ENCODE peak calls at places on chromosomes 5 and 9, in five cellular contexts. X, N, V, F and G are unnamed samples.

GRCh38 chr5:9125852-9126251 is 420.0 kb downstream of the SEMA5A start:
- DNase-seq in X (no peak), N (peak), V (peak), F (no peak), G (no peak)

GRCh38 chr5:125298258-125298657 is 551.8 kb upstream of the ZNF608 start:
- DNase-seq in X (no peak), N (no peak), V (no peak), F (no peak), G (no peak)

GRCh38 chr5:34474573-34475021 is 181.5 kb upstream of the RAI14 start:
- DNase-seq in X (peak), N (peak), V (no peak), F (no peak), G (no peak)

GRCh38 chr9:36504154-36504550 is 68.5 kb upstream of the MELK start:
- DNase-seq in X (no peak), N (no peak), V (no peak), F (no peak), G (no peak)

GRCh38 chr9:37555786-37556185 is 20.4 kb downstream of the FBXO10 start:
- DNase-seq in X (peak), N (no peak), V (no peak), F (no peak), G (no peak)

GRCh38 chr9:98236881-98237487 is 18.5 kb downstream of the TBC1D2 start:
- DNase-seq in X (no peak), N (no peak), V (no peak), F (no peak), G (no peak)

GRCh38 chr5:83095163-83095972 is 18.0 kb downstream of the XRCC4 start:
- DNase-seq in X (no peak), N (no peak), V (no peak), F (no peak), G (no peak)

GRCh38 chr9:72383978-72384709 is 19.1 kb upstream of the ZFAND5 start:
- DNase-seq in X (peak), N (no peak), V (no peak), F (no peak), G (no peak)

GRCh38 chr5:135230326-135230925 is 168.6 kb downstream of the MACROH2A1 start:
- DNase-seq in X (peak), N (no peak), V (no peak), F (peak), G (peak)

GRCh38 chr5:9337908-9338307 is 208.0 kb downstream of the SEMA5A start:
- DNase-seq in X (peak), N (no peak), V (no peak), F (no peak), G (no peak)

GRCh38 chr5:74107899-74108298 is 481.9 kb downstream of the ARHGEF28 start:
- DNase-seq in X (no peak), N (no peak), V (no peak), F (no peak), G (no peak)

GRCh38 chr9:86487222-86487841 is 133.1 kb upstream of the TUT7 start:
- DNase-seq in X (peak), N (peak), V (no peak), F (no peak), G (no peak)

GRCh38 chr9:15142903-15143534 is 164.0 kb downstream of the TTC39B start:
- DNase-seq in X (peak), N (peak), V (peak), F (no peak), G (no peak)

GRCh38 chr5:136586196-136586595 is 220.9 kb upstream of the TRPC7 start:
- DNase-seq in X (no peak), N (no peak), V (no peak), F (no peak), G (no peak)

GRCh38 chr5:43017438-43017820 is 22.7 kb downstream of the ANXA2R start:
- DNase-seq in X (peak), N (no peak), V (no peak), F (peak), G (no peak)

GRCh38 chr5:74199005-74199404 is 441.5 kb downstream of the ENC1 start:
- DNase-seq in X (peak), N (no peak), V (no peak), F (no peak), G (no peak)

GRCh38 chr5:141849371-141850182 is 28.6 kb downstream of the PCDH1 start:
- DNase-seq in X (peak), N (peak), V (peak), F (peak), G (no peak)

GRCh38 chr9:117411547-117411946 is 3.3 kb downstream of the ASTN2 start:
- DNase-seq in X (peak), N (peak), V (peak), F (no peak), G (no peak)

GRCh38 chr5:103424453-103425205 is 138.0 kb downstream of the NUDT12 start:
- DNase-seq in X (peak), N (no peak), V (no peak), F (no peak), G (no peak)

GRCh38 chr5:127564002-127564769 is 46.7 kb downstream of the PRRC1 start:
- DNase-seq in X (peak), N (peak), V (no peak), F (no peak), G (peak)

GRCh38 chr9:93253633-93254032 is 69.7 kb downstream of the WNK2 start:
- DNase-seq in X (no peak), N (no peak), V (no peak), F (no peak), G (no peak)

GRCh38 chr5:88671808-88672499 is 211.0 kb downstream of the MEF2C start:
- DNase-seq in X (no peak), N (no peak), V (no peak), F (no peak), G (no peak)

GRCh38 chr9:131762356-131762932 is 22.6 kb upstream of the RAPGEF1 start:
- DNase-seq in X (peak), N (peak), V (peak), F (peak), G (no peak)

GRCh38 chr9:89874351-89875321 is 269.8 kb downstream of the GADD45G start:
- DNase-seq in X (no peak), N (no peak), V (no peak), F (peak), G (no peak)

GRCh38 chr9:107386396-107386795 is 103.2 kb downstream of the KLF4 start:
- DNase-seq in X (no peak), N (no peak), V (no peak), F (no peak), G (no peak)

GRCh38 chr9:21336467-21336866 is 1.3 kb upstream of the KLHL9 start:
- DNase-seq in X (no peak), N (no peak), V (no peak), F (no peak), G (no peak)

GRCh38 chr9:100324594-100325200 is 28.0 kb downstream of the TEX10 start:
- DNase-seq in X (peak), N (peak), V (no peak), F (no peak), G (no peak)

GRCh38 chr5:1479581-1480188 is 34.4 kb upstream of the SLC6A3 start:
- DNase-seq in X (no peak), N (peak), V (peak), F (no peak), G (peak)

GRCh38 chr5:72138943-72139467 is 31.7 kb downstream of the MAP1B start:
- DNase-seq in X (peak), N (no peak), V (no peak), F (no peak), G (peak)

GRCh38 chr5:167352801-167353200 is 938.6 kb upstream of the WWC1 start:
- DNase-seq in X (no peak), N (no peak), V (no peak), F (no peak), G (no peak)

GRCh38 chr9:95764920-95765319 is 110.6 kb upstream of the ERCC6L2 start:
- DNase-seq in X (no peak), N (no peak), V (no peak), F (no peak), G (no peak)

GRCh38 chr9:127307802-127308201 is 43.2 kb downstream of the GARNL3 start:
- DNase-seq in X (no peak), N (no peak), V (no peak), F (no peak), G (no peak)

GRCh38 chr9:133449760-133450159 is 10.0 kb upstream of the CACFD1 start:
- DNase-seq in X (no peak), N (no peak), V (no peak), F (no peak), G (no peak)

GRCh38 chr5:95930541-95930940 is 31.1 kb downstream of the ELL2 start:
- DNase-seq in X (no peak), N (no peak), V (no peak), F (no peak), G (no peak)